ENCODE peak calls at places on chromosomes 16 and 17, in seven cellular contexts. U, C, R, P, W, H and Q are unnamed samples. For H3K4me1 and H3K79me1, the result is how much of the 10 kb centered on the place peaks cover.

GRCh38 chr17:58527306-58527705 is 12.9 kb upstream of the MTMR4 start:
- DNase-seq in R (no peak), H (no peak), C (no peak), P (no peak), U (no peak), W (no peak), Q (no peak)

GRCh38 chr17:17042851-17043667 is 802 bp downstream of the MPRIP start:
- DNase-seq in C (peak), H (peak), R (peak), W (peak), P (no peak), U (peak), Q (peak)

GRCh38 chr16:69113216-69113615 is 7.8 kb downstream of the HAS3 start:
- DNase-seq in H (no peak), U (no peak), C (no peak), P (no peak), W (no peak), R (no peak), Q (no peak)

GRCh38 chr16:7524419-7524818 is 191.8 kb downstream of the RBFOX1 start:
- DNase-seq in P (no peak), W (no peak), C (no peak), H (no peak), U (no peak), R (no peak), Q (peak)

GRCh38 chr16:50271148-50272041 is 5.0 kb downstream of the ADCY7 start:
- DNase-seq in C (no peak), W (no peak), H (peak), U (no peak), P (no peak), R (no peak), Q (no peak)

GRCh38 chr17:81354944-81355327 is 40.3 kb upstream of the BAHCC1 start:
- DNase-seq in H (no peak), U (no peak), W (no peak), C (no peak), P (no peak), R (no peak), Q (no peak)

GRCh38 chr16:65876200-65876498 is 490.3 kb upstream of the CDH5 start:
- DNase-seq in P (no peak), U (no peak), W (no peak), H (no peak), C (peak), R (no peak), Q (no peak)

GRCh38 chr17:71237903-71238538 is 882.8 kb upstream of the SOX9 start:
- DNase-seq in C (peak), W (peak), R (no peak), P (no peak), H (no peak), U (no peak), Q (peak)

GRCh38 chr17:49553676-49554335 is 21.9 kb upstream of the NXPH3 start:
- DNase-seq in C (no peak), P (no peak), R (no peak), U (no peak), W (no peak), H (no peak), Q (no peak)

GRCh38 chr16:81863630-81864352 is 84.7 kb downstream of the PLCG2 start:
- DNase-seq in C (no peak), H (no peak), R (peak), P (no peak), U (no peak), W (no peak), Q (peak)

GRCh38 chr17:74128456-74128855 is 75.0 kb upstream of the RPL38 start:
- DNase-seq in W (no peak), C (no peak), U (no peak), P (no peak), R (peak), H (no peak), Q (no peak)

GRCh38 chr16:88047462-88047861 is 96.2 kb downstream of the BANP start:
- DNase-seq in C (no peak), W (no peak), U (no peak), H (no peak), R (no peak), P (no peak), Q (no peak)

GRCh38 chr16:87201777-87202176 is 115.4 kb downstream of the C16orf95 start:
- DNase-seq in H (no peak), C (no peak), R (no peak), U (no peak), P (no peak), W (peak), Q (no peak)

GRCh38 chr17:50863221-50863843 is 2.8 kb downstream of the TOB1 start:
- DNase-seq in H (peak), P (no peak), W (peak), U (no peak), C (no peak), R (peak), Q (peak)

GRCh38 chr17:63132509-63132911 is 166.5 kb downstream of the TANC2 start:
- DNase-seq in U (no peak), R (no peak), H (no peak), P (no peak), W (peak), C (no peak), Q (no peak)

GRCh38 chr17:47792979-47793378 is 28.6 kb downstream of the OSBPL7 start:
- DNase-seq in W (no peak), U (no peak), H (no peak), C (no peak), P (no peak), R (no peak), Q (no peak)

GRCh38 chr16:68086336-68086821 is 1.2 kb downstream of the NFATC3 start:
- DNase-seq in H (peak), U (no peak), P (no peak), W (peak), R (no peak), C (peak), Q (peak)

GRCh38 chr16:886802-887731 is 83.7 kb downstream of the LMF1 start:
- DNase-seq in U (peak), H (no peak), C (no peak), R (no peak), W (no peak), P (no peak), Q (peak)

GRCh38 chr17:16215965-16216316 is 607 bp upstream of the NCOR1 start:
- DNase-seq in P (no peak), W (no peak), H (peak), U (no peak), C (no peak), R (peak), Q (no peak)

GRCh38 chr17:27323538-27324212 is 29.8 kb downstream of the WSB1 start:
- DNase-seq in H (peak), C (peak), P (no peak), W (peak), R (peak), U (no peak), Q (peak)

GRCh38 chr16:11149011-11149616 is 106.9 kb downstream of the SOCS1 start:
- DNase-seq in W (peak), P (no peak), H (no peak), U (no peak), C (peak), R (no peak), Q (peak)

GRCh38 chr17:81097134-81097942 is 62.4 kb downstream of the BAIAP2 start:
- DNase-seq in C (peak), U (peak), P (peak), W (peak), H (peak), R (peak), Q (peak)

GRCh38 chr16:86556576-86556975 is 1.5 kb upstream of the MTHFSD start:
- DNase-seq in P (no peak), H (no peak), U (no peak), W (no peak), C (no peak), R (no peak), Q (no peak)

GRCh38 chr17:20077978-20078674 is 69.0 kb downstream of the SPECC1 start:
- DNase-seq in W (no peak), C (no peak), R (no peak), H (no peak), P (no peak), U (no peak), Q (no peak)

GRCh38 chr16:30949655-30950515 is 1.0 kb downstream of the ORAI3 start:
- DNase-seq in H (peak), R (peak), W (peak), C (peak), P (no peak), U (no peak), Q (peak)

GRCh38 chr16:87160752-87161337 is 156.3 kb downstream of the C16orf95 start:
- DNase-seq in U (no peak), H (no peak), W (no peak), R (no peak), C (no peak), P (no peak), Q (no peak)

GRCh38 chr16:3997231-3997841 is 116.8 kb upstream of the CREBBP start:
- DNase-seq in U (no peak), R (no peak), C (no peak), H (no peak), P (no peak), W (no peak), Q (no peak)

GRCh38 chr16:1188781-1189189 is 35.9 kb downstream of the CACNA1H start:
- DNase-seq in P (peak), W (peak), R (peak), C (peak), U (peak), H (peak), Q (peak)

DNA sequence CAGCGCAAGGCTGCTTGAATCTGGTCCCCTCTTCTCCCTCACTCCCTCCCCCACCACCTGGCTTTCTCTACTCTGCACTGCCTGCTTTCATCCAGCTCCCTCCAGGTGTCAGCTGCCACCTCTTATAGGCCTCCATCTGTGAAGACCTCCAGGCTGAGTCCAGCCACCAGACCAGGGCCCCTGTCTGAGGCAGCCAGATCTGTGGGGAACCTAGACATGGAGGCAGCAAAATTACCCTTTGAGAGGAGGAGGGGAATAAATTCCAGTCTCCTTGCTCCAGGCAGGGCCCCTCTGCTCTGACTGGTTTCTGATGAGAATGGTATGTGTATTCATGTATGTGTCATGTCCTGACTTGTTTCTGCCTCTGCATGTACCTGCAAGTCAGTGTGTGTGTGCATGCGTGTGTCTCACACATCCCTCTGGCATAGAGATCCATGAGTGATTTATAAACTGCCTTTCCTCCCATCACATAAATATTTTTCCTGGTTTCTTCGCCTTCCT is 21.1 kb downstream of the MINK1 start:
- DNase-seq in P (no peak), H (peak), C (peak), U (no peak), R (no peak), W (no peak), Q (peak)
- H3K4me1 ChIP-seq in P (under half), H (half or more), C (under half), U (under half), R (under half), W (under half), Q (under half)

DNA sequence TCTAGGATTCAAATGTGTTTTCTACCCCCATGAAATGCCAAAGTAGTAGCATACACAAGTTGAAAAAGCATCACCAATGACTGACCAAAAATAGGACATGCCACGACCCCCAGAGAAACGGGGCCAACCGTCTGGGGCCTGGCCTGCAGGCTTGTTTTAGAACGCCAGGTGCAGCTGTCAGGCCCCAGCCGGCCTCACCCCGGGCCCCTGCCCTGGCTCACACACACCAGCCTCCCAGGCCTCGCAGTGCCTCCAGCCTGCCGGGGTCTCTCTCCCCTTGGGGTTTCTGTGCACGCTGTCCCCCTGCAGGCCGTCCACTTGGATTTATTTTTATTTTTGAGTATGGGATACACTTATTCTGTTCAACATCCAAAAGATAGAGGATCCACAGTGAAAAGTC is 7.9 kb downstream of the KATNB1 start:
- DNase-seq in P (no peak), U (no peak), H (no peak), C (no peak), W (no peak), R (peak), Q (no peak)
- H3K18ac ChIP-seq in P (no peak), U (no peak), H (no peak), C (no peak), W (no peak), R (no peak), Q (no peak)

DNA sequence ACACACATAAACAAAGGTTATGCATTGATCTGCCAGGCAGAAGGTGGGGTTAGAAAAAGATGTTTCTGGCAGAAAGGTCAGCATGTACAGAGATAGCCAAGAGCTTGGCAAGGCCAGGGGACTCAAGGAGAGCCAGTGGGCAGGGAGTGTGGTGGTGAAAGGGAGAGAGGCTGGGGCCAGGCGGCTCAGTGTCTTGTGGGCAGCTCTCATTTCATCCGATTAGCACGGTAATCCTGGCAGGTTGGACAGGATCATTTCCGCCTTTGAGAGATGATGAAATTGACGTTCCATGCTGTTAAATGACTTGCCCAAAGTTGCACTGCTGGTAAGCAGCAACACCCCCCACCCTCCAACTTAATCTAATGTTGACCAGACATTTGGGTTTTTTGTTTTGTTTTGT is 3.6 kb downstream of the CHD9 start:
- DNase-seq in W (no peak), U (no peak), P (no peak), R (no peak), H (no peak), C (no peak), Q (no peak)
- H3K79me1 ChIP-seq in W (under half), U (under half), P (under half), R (under half), H (under half), C (under half), Q (under half)

GRCh38 chr16:85202051-85202601 is 89.9 kb upstream of the CIBAR2 start:
- DNase-seq in W (no peak), C (no peak), H (no peak), R (no peak), P (no peak), U (no peak), Q (peak)

GRCh38 chr16:85204242-85205010 is 92.2 kb upstream of the CIBAR2 start:
- DNase-seq in W (peak), C (peak), U (no peak), R (no peak), H (peak), P (no peak), Q (no peak)

GRCh38 chr16:85203462-85203813 is 91.2 kb upstream of the CIBAR2 start:
- DNase-seq in P (no peak), C (no peak), H (no peak), W (no peak), U (no peak), R (no peak), Q (no peak)

GRCh38 chr16:85201566-85201965 is 89.3 kb upstream of the CIBAR2 start:
- DNase-seq in W (no peak), H (no peak), U (no peak), C (peak), R (no peak), P (no peak), Q (no peak)

DNA sequence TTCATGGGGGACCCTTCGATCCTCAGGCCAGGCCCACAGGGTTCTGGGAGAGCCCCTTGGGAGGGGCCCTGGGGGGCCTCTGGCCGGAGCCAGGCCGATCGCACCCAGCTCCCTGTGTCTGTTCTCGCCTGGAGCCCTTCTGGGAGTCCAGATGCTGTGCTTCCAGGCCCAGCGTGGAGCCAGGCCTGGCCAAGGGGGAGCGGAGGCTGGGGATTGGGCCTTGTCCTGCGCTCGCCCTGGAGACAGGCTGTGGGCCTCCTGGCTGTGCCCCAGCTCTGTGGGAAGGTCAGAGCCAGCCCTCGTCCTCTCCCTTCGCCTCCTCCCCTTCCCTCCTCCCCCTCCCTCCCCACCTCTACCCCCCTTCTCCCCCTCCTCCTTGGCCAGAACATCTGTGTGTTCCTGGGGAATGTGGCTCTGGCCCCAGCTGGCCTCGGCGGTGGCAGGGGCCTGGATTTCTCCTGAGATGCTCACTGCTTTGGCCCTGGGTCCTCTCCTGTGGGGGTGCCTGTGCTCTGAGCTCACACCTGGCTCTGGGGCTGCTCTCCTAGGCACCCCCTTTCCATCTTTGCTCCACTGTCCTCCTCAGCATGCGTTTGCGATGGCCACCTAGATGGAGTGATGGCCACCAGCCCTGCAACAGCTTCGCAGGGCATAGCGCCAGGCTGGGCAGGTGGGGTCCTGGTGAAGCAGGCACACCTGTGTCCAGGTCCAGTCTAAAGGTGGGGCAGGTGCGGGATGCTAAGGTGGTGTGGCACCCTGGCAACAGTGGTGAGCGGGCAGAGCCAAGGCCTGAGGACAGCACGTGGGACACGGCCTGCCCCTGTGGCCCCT is 90.6 kb upstream of the CIBAR2 start:
- DNase-seq in W (peak), C (peak), H (no peak), R (peak), P (no peak), U (peak), Q (peak)
- H3K4me1 ChIP-seq in W (half or more), C (half or more), H (under half), R (under half), P (under half), U (under half), Q (under half)

GRCh38 chr17:12672944-12673343 is 7.3 kb downstream of the MYOCD start:
- DNase-seq in C (no peak), U (no peak), P (no peak), W (no peak), H (peak), R (no peak), Q (no peak)
- H3K18ac ChIP-seq in C (no peak), U (no peak), P (no peak), W (no peak), H (no peak), R (no peak), Q (no peak)

DNA sequence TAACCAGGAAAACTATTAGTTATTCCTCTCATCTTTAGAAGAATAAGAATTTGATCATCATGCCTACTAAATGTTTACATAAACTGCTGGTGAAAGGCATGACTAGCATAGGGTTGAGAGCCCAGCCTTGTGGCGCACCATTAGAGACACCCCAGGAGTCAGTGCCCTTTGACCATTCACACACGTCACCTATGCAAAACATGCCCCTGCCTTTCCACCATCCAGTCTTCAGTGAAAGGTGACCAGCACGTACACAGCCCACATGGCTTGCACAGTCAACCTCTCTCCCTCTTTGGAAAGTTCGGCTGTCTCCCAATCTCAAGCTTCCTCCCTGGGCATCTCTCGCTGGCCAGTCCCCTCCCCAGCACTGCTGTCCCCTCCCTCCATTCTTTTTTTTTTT is 150.3 kb downstream of the ENGASE start:
- DNase-seq in U (no peak), R (no peak), H (no peak), C (no peak), W (no peak), P (no peak), Q (no peak)
- H3K79me1 ChIP-seq in U (under half), R (under half), H (under half), C (under half), W (under half), P (under half), Q (under half)

GRCh38 chr17:64972611-64973010 is 53.3 kb upstream of the LRRC37A3 start:
- DNase-seq in H (no peak), U (no peak), C (no peak), P (no peak), W (no peak), R (no peak), Q (no peak)
- H3K4me1 ChIP-seq in H (under half), U (under half), C (under half), P (under half), W (under half), R (under half), Q (under half)